ENCODE peak calls at places on chromosomes 5 and 9, in seven cellular contexts. M is HCT116; K is PC-3; B is mammary epithelial cell; U is effector memory CD4-positive, alpha-beta T cell; D is A549; F is HFF-Myc. W is an unnamed sample.

GRCh38 chr9:116081437-116082110 is 72.0 kb upstream of the PAPPA start:
- DNase-seq in M (no peak), K (no peak), B (no peak), U (no peak), D (no peak), F (no peak), W (no peak)

GRCh38 chr9:134059661-134060395 is 8.0 kb downstream of the BRD3 start:
- DNase-seq in M (no peak), K (no peak), B (no peak), U (no peak), D (no peak), F (no peak), W (no peak)

GRCh38 chr5:39283231-39283818 is 64.0 kb upstream of the FYB1 start:
- DNase-seq in M (peak), K (peak), B (peak), U (peak), D (peak), F (peak), W (peak)

GRCh38 chr9:91693226-91693625 is 256.8 kb downstream of the ROR2 start:
- DNase-seq in M (no peak), K (no peak), B (peak), U (no peak), D (no peak), F (no peak), W (no peak)

GRCh38 chr5:36200513-36200912 is 41.2 kb downstream of the NADK2 start:
- DNase-seq in M (no peak), K (peak), B (peak), U (no peak), D (no peak), F (no peak), W (no peak)

GRCh38 chr9:94490465-94490864 is 64.4 kb upstream of the PCAT7 start:
- DNase-seq in M (no peak), K (no peak), B (no peak), U (no peak), D (no peak), F (no peak), W (no peak)

GRCh38 chr9:98890256-98890655 is 53.5 kb upstream of the COL15A1 start:
- DNase-seq in M (no peak), K (no peak), B (no peak), U (no peak), D (no peak), F (no peak), W (no peak)

GRCh38 chr5:108650997-108651396 is 96.7 kb upstream of the FER start:
- DNase-seq in M (no peak), K (peak), B (peak), U (no peak), D (no peak), F (no peak), W (no peak)

GRCh38 chr5:57902035-57902434 is 419.4 kb upstream of the ACTBL2 start:
- DNase-seq in M (no peak), K (peak), B (no peak), U (no peak), D (no peak), F (no peak), W (no peak)

GRCh38 chr5:124330595-124330994 is 415.8 kb downstream of the ZNF608 start:
- DNase-seq in M (no peak), K (peak), B (peak), U (no peak), D (no peak), F (no peak), W (no peak)

GRCh38 chr9:105901514-105902109 is 207.3 kb downstream of the TMEM38B start:
- DNase-seq in M (no peak), K (peak), B (peak), U (no peak), D (peak), F (no peak), W (peak)

GRCh38 chr5:14959443-14960119 is 88.0 kb upstream of the ANKH start:
- DNase-seq in M (no peak), K (peak), B (peak), U (no peak), D (peak), F (no peak), W (peak)

GRCh38 chr5:179347581-179347980 is 2.3 kb upstream of the ADAMTS2 start:
- DNase-seq in M (no peak), K (no peak), B (no peak), U (no peak), D (no peak), F (no peak), W (no peak)

GRCh38 chr9:4433379-4433778 is 56.9 kb upstream of the SLC1A1 start:
- DNase-seq in M (no peak), K (no peak), B (no peak), U (no peak), D (no peak), F (no peak), W (no peak)

GRCh38 chr5:67640011-67640410 is 443.4 kb upstream of the CD180 start:
- DNase-seq in M (no peak), K (no peak), B (no peak), U (no peak), D (no peak), F (no peak), W (no peak)

GRCh38 chr9:131402738-131403492 is 9.0 kb downstream of the PRRC2B start:
- DNase-seq in M (no peak), K (peak), B (peak), U (no peak), D (peak), F (no peak), W (peak)

GRCh38 chr5:169988947-169989346 is 8.7 kb upstream of the INSYN2B start:
- DNase-seq in M (no peak), K (peak), B (no peak), U (no peak), D (peak), F (no peak), W (no peak)

GRCh38 chr9:90939367-90939766 is 137.7 kb downstream of the SYK start:
- DNase-seq in M (no peak), K (no peak), B (no peak), U (no peak), D (no peak), F (no peak), W (no peak)

GRCh38 chr9:92706218-92706940 is 36.4 kb upstream of the IPPK start:
- DNase-seq in M (peak), K (peak), B (peak), U (no peak), D (no peak), F (no peak), W (no peak)

GRCh38 chr9:131475956-131476776 is 26.6 kb upstream of the POMT1 start:
- DNase-seq in M (no peak), K (no peak), B (no peak), U (no peak), D (no peak), F (no peak), W (no peak)

GRCh38 chr9:112194969-112195431 is 19.9 kb upstream of the SUSD1 start:
- DNase-seq in M (no peak), K (no peak), B (no peak), U (no peak), D (no peak), F (no peak), W (no peak)

GRCh38 chr9:137255448-137256114 is 454 bp downstream of the NELFB start:
- DNase-seq in M (no peak), K (peak), B (peak), U (no peak), D (no peak), F (no peak), W (no peak)

GRCh38 chr9:78003730-78004129 is 27.9 kb downstream of the GNAQ start:
- DNase-seq in M (no peak), K (no peak), B (no peak), U (no peak), D (no peak), F (no peak), W (no peak)

GRCh38 chr9:34646211-34647083 is at the start of gene GALT:
- DNase-seq in M (peak), K (peak), B (peak), U (peak), D (peak), F (no peak), W (peak)

GRCh38 chr5:180136661-180137381 is 65.3 kb upstream of the RNF130 start:
- DNase-seq in M (no peak), K (no peak), B (no peak), U (no peak), D (no peak), F (no peak), W (no peak)

GRCh38 chr5:171649002-171649401 is 136.6 kb upstream of the SMIM23 start:
- DNase-seq in M (no peak), K (no peak), B (no peak), U (no peak), D (no peak), F (no peak), W (no peak)

GRCh38 chr9:19464764-19465570 is 56.2 kb downstream of the ACER2 start:
- DNase-seq in M (peak), K (peak), B (peak), U (peak), D (peak), F (peak), W (peak)
- H3K4me3 ChIP-seq in M (peak), K (peak), B (peak), U (peak), D (peak), F (peak), W (peak)

DNA sequence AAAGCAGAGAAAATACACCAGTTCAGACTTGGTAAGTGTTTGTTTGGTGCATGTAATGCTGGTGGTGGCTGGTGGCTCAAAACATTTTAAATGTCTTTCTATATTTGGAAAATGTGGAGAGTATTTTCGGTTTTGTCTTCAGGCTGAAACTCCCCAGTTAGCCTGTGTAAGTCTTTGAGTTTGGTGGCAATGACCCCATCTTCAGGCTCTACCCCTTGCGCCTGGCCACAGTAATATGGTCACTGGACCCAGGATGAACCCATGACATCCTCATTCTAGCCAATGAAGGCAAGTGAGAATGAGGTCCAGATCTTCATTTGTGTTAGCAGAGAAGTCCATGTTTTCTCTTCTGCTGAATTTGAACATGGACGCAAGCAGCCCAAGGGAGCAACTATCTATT is 422.6 kb downstream of the BRINP1 start:
- DNase-seq in M (no peak), K (no peak), B (no peak), U (no peak), D (no peak), F (no peak), W (no peak)
- H3K4me3 ChIP-seq in M (no peak), K (no peak), B (no peak), U (no peak), D (no peak), F (no peak), W (no peak)

GRCh38 chr9:129665814-129666511 is 516 bp downstream of the PRRX2 start:
- DNase-seq in M (no peak), K (no peak), B (no peak), U (no peak), D (no peak), F (no peak), W (no peak)
- H3K4me3 ChIP-seq in M (peak), K (no peak), B (no peak), U (no peak), D (peak), F (peak), W (peak)

DNA sequence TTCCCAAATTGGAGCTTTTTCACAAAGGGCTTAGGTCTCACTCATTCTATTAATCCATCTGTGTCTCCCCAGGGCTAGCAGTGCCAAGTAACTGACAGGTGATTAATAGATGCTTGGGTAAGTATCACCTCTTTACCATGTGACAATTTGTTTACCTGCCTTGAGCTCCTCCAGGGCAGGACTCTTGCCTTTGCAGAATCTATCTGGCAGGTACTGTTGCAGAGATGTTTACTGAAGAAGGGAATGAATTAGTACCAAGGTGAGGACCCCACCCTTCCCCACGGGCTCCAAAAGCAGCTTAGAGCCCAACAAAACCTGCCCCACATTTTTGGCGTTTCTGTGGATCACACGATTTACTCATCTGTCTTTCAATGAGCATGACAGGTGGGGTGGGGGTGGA is 698 bp upstream of the TGFBI start:
- DNase-seq in M (no peak), K (no peak), B (no peak), U (no peak), D (no peak), F (no peak), W (no peak)
- H3K4me3 ChIP-seq in M (no peak), K (no peak), B (no peak), U (no peak), D (peak), F (no peak), W (no peak)

GRCh38 chr5:168578006-168578405 is 1.2 kb downstream of the PANK3 start:
- DNase-seq in M (no peak), K (peak), B (peak), U (no peak), D (peak), F (no peak), W (no peak)
- H3K4me3 ChIP-seq in M (peak), K (peak), B (peak), U (peak), D (peak), F (peak), W (peak)

GRCh38 chr9:27664136-27664819 is 91.0 kb upstream of the C9orf72 start:
- DNase-seq in M (no peak), K (no peak), B (no peak), U (no peak), D (no peak), F (no peak), W (no peak)
- H3K4me3 ChIP-seq in M (no peak), K (no peak), B (no peak), U (no peak), D (no peak), F (no peak), W (no peak)